ENCODE peak calls at places on chromosomes 4 and X, in ten cellular contexts. R is colonic mucosa, V is fibroblast of mammary gland, W is GM23338, J is ovary, X is tibial nerve, L is upper lobe of left lung, Q is body of pancreas, K is fibroblast of the aortic adventitia, U is hepatocyte. E is an unnamed sample.

GRCh38 chrX:66200855-66201795 is 37.1 kb downstream of the HEPH start:
- DNase-seq in R (peak; percentile 41), V (peak; percentile 28), W (peak; percentile 5), J (no peak), X (no peak), L (no peak), Q (no peak), K (peak; percentile 54), U (peak; percentile 23), E (peak; percentile 9)

GRCh38 chrX:39815621-39816020 is 282.1 kb downstream of the BCOR start:
- DNase-seq in R (no peak), V (no peak), W (peak; percentile 31), J (no peak), X (no peak), L (no peak), Q (no peak), K (no peak), U (no peak), E (peak; percentile 57)

GRCh38 chr4:83129258-83129657 is 14.7 kb upstream of the PLAC8 start:
- DNase-seq in R (peak; percentile 52), V (no peak), W (no peak), J (no peak), X (no peak), L (no peak), Q (no peak), K (no peak), U (peak; percentile 32), E (no peak)

GRCh38 chr4:11428161-11428700 is 463 bp downstream of the HS3ST1 start:
- DNase-seq in R (no peak), V (no peak), W (peak; percentile 47), J (no peak), X (no peak), L (peak; percentile 25), Q (no peak), K (no peak), U (no peak), E (peak; percentile 18)

GRCh38 chrX:3788494-3789233 is 75.2 kb upstream of the PRKX start:
- DNase-seq in R (no peak), V (no peak), W (peak; percentile 52), J (no peak), X (no peak), L (no peak), Q (no peak), K (no peak), U (peak; percentile 10), E (no peak)

GRCh38 chrX:43589735-43590515 is 66.2 kb upstream of the MAOA start:
- DNase-seq in R (no peak), V (peak; percentile 84), W (no peak), J (no peak), X (peak; percentile 7), L (no peak), Q (peak; percentile 51), K (peak; percentile 12), U (peak; percentile 59), E (no peak)

GRCh38 chr4:155889036-155889793 is 14.3 kb upstream of the TDO2 start:
- DNase-seq in R (no peak), V (peak; percentile 96), W (no peak), J (no peak), X (no peak), L (no peak), Q (peak; percentile 51), K (peak; percentile 97), U (peak; percentile 50), E (peak; percentile 70)

GRCh38 chr4:154720123-154720522 is 23.7 kb upstream of the LRAT start:
- DNase-seq in R (no peak), V (peak; percentile 50), W (no peak), J (no peak), X (no peak), L (no peak), Q (no peak), K (no peak), U (no peak), E (no peak)

GRCh38 chr4:100848865-100849264 is 331.0 kb upstream of the EMCN start:
- DNase-seq in R (no peak), V (no peak), W (peak; percentile 48), J (no peak), X (no peak), L (no peak), Q (no peak), K (no peak), U (peak; percentile 34), E (peak; percentile 65)

GRCh38 chrX:54534271-54534670 is 4.3 kb downstream of the GNL3L start:
- DNase-seq in R (no peak), V (no peak), W (no peak), J (no peak), X (no peak), L (no peak), Q (no peak), K (no peak), U (no peak), E (no peak)

DNA sequence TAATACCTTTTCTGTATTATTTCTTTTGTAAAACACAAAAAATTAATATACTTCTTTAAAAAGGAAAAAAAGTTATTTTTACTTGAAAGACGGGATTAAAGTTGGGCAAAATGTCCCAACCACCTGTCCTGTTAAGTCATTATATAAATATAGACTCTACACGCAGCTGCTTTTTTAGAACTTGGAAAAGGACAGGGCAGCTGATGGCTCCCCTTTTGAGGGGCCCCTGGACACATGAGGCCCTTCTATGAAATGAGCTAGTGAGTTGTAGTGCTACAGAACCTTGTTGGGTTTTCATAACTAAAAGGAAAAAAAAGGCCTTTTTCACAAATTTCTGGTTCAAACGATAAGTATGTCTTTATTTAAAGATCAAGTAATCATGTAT is 603 bp upstream of the BEX2 start:
- DNase-seq in R (no peak), V (no peak), W (no peak), J (no peak), X (no peak), L (no peak), Q (no peak), K (no peak), U (no peak), E (no peak)
- H3K4me3 ChIP-seq in R (no peak overlapping the region), V (no peak overlapping the region), W (peak overlapping the region; percentile 73), J (no peak overlapping the region), X (no peak overlapping the region), L (no peak overlapping the region), Q (no peak overlapping the region), K (no peak overlapping the region), U (no peak overlapping the region), E (no peak overlapping the region)

GRCh38 chr4:123997736-123998449 is 601.3 kb downstream of the SPRY1 start:
- DNase-seq in R (no peak), V (no peak), W (no peak), J (no peak), X (no peak), L (peak; percentile 27), Q (no peak), K (no peak), U (no peak), E (no peak)

GRCh38 chr4:123997116-123997515 is 600.5 kb downstream of the SPRY1 start:
- DNase-seq in R (no peak), V (no peak), W (peak; percentile 10), J (no peak), X (no peak), L (no peak), Q (no peak), K (no peak), U (no peak), E (no peak)

GRCh38 chr4:123995939-123996338 is 599.3 kb downstream of the SPRY1 start:
- DNase-seq in R (no peak), V (peak; percentile 93), W (no peak), J (no peak), X (no peak), L (no peak), Q (no peak), K (peak; percentile 81), U (no peak), E (no peak)

GRCh38 chr4:123990310-123990709 is 593.7 kb downstream of the SPRY1 start:
- DNase-seq in R (no peak), V (no peak), W (no peak), J (no peak), X (no peak), L (no peak), Q (no peak), K (no peak), U (no peak), E (no peak)

DNA sequence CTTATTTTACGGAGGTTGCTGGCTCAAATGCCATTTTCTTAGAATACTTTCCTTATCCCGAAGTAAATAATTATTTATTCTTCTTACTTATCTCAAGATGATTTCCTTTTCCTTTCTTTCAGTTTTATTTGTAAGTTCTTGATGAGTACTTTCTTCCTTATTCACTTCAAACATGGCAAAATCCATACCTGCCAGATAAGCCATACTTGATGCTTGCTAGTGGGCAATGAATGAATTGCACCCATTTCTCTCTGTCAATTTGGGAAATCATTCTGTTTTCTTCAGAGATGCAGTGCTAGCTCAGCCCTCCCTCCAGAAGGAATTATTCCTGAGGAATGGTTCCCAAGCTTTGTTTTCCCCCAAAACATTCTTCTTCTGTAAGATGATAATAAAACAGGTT is 598.3 kb downstream of the SPRY1 start:
- DNase-seq in R (no peak), V (no peak), W (peak; percentile 49), J (no peak), X (no peak), L (no peak), Q (no peak), K (no peak), U (no peak), E (no peak)
- TF ChIP-seq CTCF in R (no peak), V (peak; percentile 36), W (peak; percentile 22), J (no peak), X (no peak), L (no peak), Q (no peak), K (peak; percentile 31), U (no peak), E (peak; percentile 21)

DNA sequence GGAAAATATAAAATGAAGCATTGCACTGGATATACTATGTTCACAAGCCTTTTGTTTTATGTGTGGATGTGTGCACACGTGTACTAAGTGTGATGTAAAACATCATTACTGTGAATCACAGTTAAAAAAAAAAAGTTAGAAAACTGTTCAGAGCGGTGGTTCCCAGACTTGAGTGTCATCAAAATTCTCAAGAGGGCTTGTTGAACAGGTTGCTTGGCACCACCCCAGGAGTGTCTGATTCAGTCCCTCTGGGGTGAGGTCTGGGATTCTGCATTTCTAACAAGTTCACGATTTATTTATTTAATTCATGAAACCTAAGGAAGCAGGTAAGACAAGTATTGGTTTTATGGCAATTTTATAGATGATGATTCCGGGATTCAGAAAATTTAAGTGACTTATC is 1.8 kb downstream of the CENPU start:
- DNase-seq in R (peak; percentile 37), V (peak; percentile 74), W (no peak), J (no peak), X (no peak), L (peak; percentile 75), Q (no peak), K (peak; percentile 17), U (no peak), E (peak; percentile 23)
- H3K4me3 ChIP-seq in R (no peak overlapping the region), V (no peak overlapping the region), W (peak overlapping the region; percentile 98), J (no peak overlapping the region), X (no peak overlapping the region), L (no peak overlapping the region), Q (no peak overlapping the region), K (peak overlapping the region; percentile 43), U (no peak overlapping the region), E (peak overlapping the region; percentile 82)

DNA sequence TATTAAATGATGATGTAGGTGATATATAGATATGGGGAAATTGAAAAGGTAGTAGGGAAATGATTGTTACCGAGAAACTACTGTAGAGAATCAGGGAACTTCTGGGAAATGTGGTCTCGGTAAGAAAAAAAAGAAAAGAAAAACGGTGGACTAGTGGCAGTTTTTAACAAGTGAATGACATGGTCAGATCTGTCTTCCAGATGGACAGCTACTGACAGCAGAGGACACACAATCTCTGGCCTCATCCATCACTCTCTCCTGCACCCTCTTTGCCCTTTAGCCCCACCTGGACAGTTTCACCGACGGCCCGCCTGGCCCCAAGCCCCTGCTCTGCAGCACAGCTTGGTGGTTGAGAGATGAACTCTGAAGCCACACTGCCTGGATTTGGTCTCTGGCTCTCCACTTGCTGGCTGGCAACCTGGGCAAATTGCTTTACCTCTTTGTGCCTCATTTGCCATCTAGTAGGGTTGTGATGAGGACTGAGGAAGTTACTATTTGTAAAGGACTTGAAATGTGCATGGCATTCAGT is 23.4 kb downstream of the RBM47 start:
- DNase-seq in R (no peak), V (no peak), W (peak; percentile 50), J (no peak), X (no peak), L (no peak), Q (no peak), K (no peak), U (no peak), E (no peak)
- TF ChIP-seq CTCF in R (no peak), V (no peak), W (peak; percentile 38), J (no peak), X (no peak), L (no peak), Q (no peak), K (no peak), U (no peak), E (no peak)

E was measured in GM12865.